ENCODE peak calls at places on chromosome 1, in five cellular contexts. One of them, this sample, is unnamed.

GRCh38 chr1:46301406-46302090 is 1.9 kb downstream of the LRRC41 start:
- DNase-seq in astrocyte of the spinal cord: peak
- DNase-seq in cardiac fibroblast: peak
- DNase-seq in kidney: peak
- DNase-seq in left ventricle myocardium inferior: no peak
- DNase-seq in this sample: no peak

GRCh38 chr1:208944981-208945451 is 638.5 kb upstream of the CAMK1G start:
- DNase-seq in astrocyte of the spinal cord: no peak
- DNase-seq in left ventricle myocardium inferior: no peak
- DNase-seq in kidney: no peak
- DNase-seq in cardiac fibroblast: peak
- DNase-seq in this sample: no peak

GRCh38 chr1:18936814-18937481 is 19.5 kb downstream of the IFFO2 start:
- DNase-seq in cardiac fibroblast: no peak
- DNase-seq in left ventricle myocardium inferior: no peak
- DNase-seq in astrocyte of the spinal cord: no peak
- DNase-seq in kidney: peak
- DNase-seq in this sample: no peak

GRCh38 chr1:175833502-175833901 is 90.1 kb upstream of the TNR start:
- DNase-seq in left ventricle myocardium inferior: no peak
- DNase-seq in kidney: no peak
- DNase-seq in astrocyte of the spinal cord: no peak
- DNase-seq in cardiac fibroblast: no peak
- DNase-seq in this sample: no peak

GRCh38 chr1:189787201-189787600 is 690.5 kb downstream of the BRINP3 start:
- DNase-seq in astrocyte of the spinal cord: peak
- DNase-seq in kidney: no peak
- DNase-seq in cardiac fibroblast: peak
- DNase-seq in left ventricle myocardium inferior: no peak
- DNase-seq in this sample: no peak

GRCh38 chr1:192524223-192524622 is 51.4 kb upstream of the RGS1 start:
- DNase-seq in cardiac fibroblast: peak
- DNase-seq in astrocyte of the spinal cord: peak
- DNase-seq in kidney: no peak
- DNase-seq in left ventricle myocardium inferior: no peak
- DNase-seq in this sample: no peak

GRCh38 chr1:150995896-150996295 is 10.8 kb downstream of the MINDY1 start:
- DNase-seq in kidney: no peak
- DNase-seq in astrocyte of the spinal cord: no peak
- DNase-seq in left ventricle myocardium inferior: peak
- DNase-seq in cardiac fibroblast: peak
- DNase-seq in this sample: no peak

GRCh38 chr1:212930986-212931678 is 19.2 kb upstream of the VASH2 start:
- DNase-seq in kidney: no peak
- DNase-seq in cardiac fibroblast: no peak
- DNase-seq in left ventricle myocardium inferior: no peak
- DNase-seq in astrocyte of the spinal cord: no peak
- DNase-seq in this sample: no peak

GRCh38 chr1:109770331-109771095 is 6.8 kb upstream of the EPS8L3 start:
- DNase-seq in astrocyte of the spinal cord: no peak
- DNase-seq in cardiac fibroblast: no peak
- DNase-seq in kidney: peak
- DNase-seq in left ventricle myocardium inferior: peak
- DNase-seq in this sample: no peak

GRCh38 chr1:204503122-204503912 is 8.7 kb upstream of the PIK3C2B start:
- DNase-seq in kidney: no peak
- DNase-seq in cardiac fibroblast: peak
- DNase-seq in left ventricle myocardium inferior: no peak
- DNase-seq in astrocyte of the spinal cord: peak
- DNase-seq in this sample: no peak

GRCh38 chr1:9289090-9289534 is 3.6 kb upstream of the SPSB1 start:
- DNase-seq in kidney: peak
- DNase-seq in left ventricle myocardium inferior: peak
- DNase-seq in astrocyte of the spinal cord: peak
- DNase-seq in cardiac fibroblast: peak
- DNase-seq in this sample: no peak

GRCh38 chr1:219945795-219946194 is 17.4 kb upstream of the SLC30A10 start:
- DNase-seq in astrocyte of the spinal cord: no peak
- DNase-seq in left ventricle myocardium inferior: no peak
- DNase-seq in cardiac fibroblast: no peak
- DNase-seq in kidney: no peak
- DNase-seq in this sample: no peak

GRCh38 chr1:170010443-170010842 is 64.1 kb downstream of the KIFAP3 start:
- DNase-seq in left ventricle myocardium inferior: no peak
- DNase-seq in cardiac fibroblast: peak
- DNase-seq in kidney: no peak
- DNase-seq in astrocyte of the spinal cord: peak
- DNase-seq in this sample: no peak

GRCh38 chr1:28415246-28415645 is 45.7 kb downstream of the PHACTR4 start:
- DNase-seq in cardiac fibroblast: no peak
- DNase-seq in left ventricle myocardium inferior: no peak
- DNase-seq in kidney: no peak
- DNase-seq in astrocyte of the spinal cord: no peak
- DNase-seq in this sample: no peak

GRCh38 chr1:237261198-237261597 is 219.2 kb downstream of the RYR2 start:
- DNase-seq in left ventricle myocardium inferior: no peak
- DNase-seq in cardiac fibroblast: no peak
- DNase-seq in astrocyte of the spinal cord: no peak
- DNase-seq in kidney: no peak
- DNase-seq in this sample: no peak

GRCh38 chr1:198701766-198702539 is 63.1 kb downstream of the PTPRC start:
- DNase-seq in astrocyte of the spinal cord: no peak
- DNase-seq in left ventricle myocardium inferior: no peak
- DNase-seq in cardiac fibroblast: no peak
- DNase-seq in kidney: no peak
- DNase-seq in this sample: no peak

GRCh38 chr1:19121192-19121591 is 88.9 kb downstream of the UBR4 start:
- DNase-seq in cardiac fibroblast: no peak
- DNase-seq in astrocyte of the spinal cord: no peak
- DNase-seq in left ventricle myocardium inferior: no peak
- DNase-seq in kidney: no peak
- DNase-seq in this sample: no peak

GRCh38 chr1:54415533-54415932 is 9.3 kb upstream of the SSBP3 start:
- DNase-seq in kidney: no peak
- DNase-seq in astrocyte of the spinal cord: no peak
- DNase-seq in left ventricle myocardium inferior: no peak
- DNase-seq in cardiac fibroblast: no peak
- DNase-seq in this sample: no peak

GRCh38 chr1:236342403-236343245 is 51.5 kb upstream of the EDARADD start:
- DNase-seq in cardiac fibroblast: peak
- DNase-seq in kidney: no peak
- DNase-seq in astrocyte of the spinal cord: no peak
- DNase-seq in left ventricle myocardium inferior: no peak
- DNase-seq in this sample: no peak

GRCh38 chr1:186008920-186009737 is 274.9 kb downstream of the HMCN1 start:
- DNase-seq in cardiac fibroblast: peak
- DNase-seq in kidney: no peak
- DNase-seq in astrocyte of the spinal cord: peak
- DNase-seq in left ventricle myocardium inferior: no peak
- DNase-seq in this sample: no peak

GRCh38 chr1:203682401-203683383 is 56.1 kb downstream of the ATP2B4 start:
- DNase-seq in cardiac fibroblast: peak
- DNase-seq in astrocyte of the spinal cord: no peak
- DNase-seq in kidney: no peak
- DNase-seq in left ventricle myocardium inferior: no peak
- DNase-seq in this sample: no peak

GRCh38 chr1:227774051-227774720 is 39.0 kb downstream of the SNAP47 start:
- DNase-seq in cardiac fibroblast: no peak
- DNase-seq in astrocyte of the spinal cord: no peak
- DNase-seq in left ventricle myocardium inferior: no peak
- DNase-seq in kidney: peak
- DNase-seq in this sample: no peak

GRCh38 chr1:163472267-163472666 is 150.5 kb downstream of the NUF2 start:
- DNase-seq in astrocyte of the spinal cord: peak
- DNase-seq in cardiac fibroblast: no peak
- DNase-seq in left ventricle myocardium inferior: no peak
- DNase-seq in kidney: no peak
- DNase-seq in this sample: no peak

GRCh38 chr1:183195146-183195571 is 9.1 kb downstream of the LAMC2 start:
- DNase-seq in cardiac fibroblast: peak
- DNase-seq in left ventricle myocardium inferior: no peak
- DNase-seq in astrocyte of the spinal cord: no peak
- DNase-seq in kidney: no peak
- DNase-seq in this sample: no peak

GRCh38 chr1:211713231-211713630 is 37.8 kb upstream of the NEK2 start:
- DNase-seq in astrocyte of the spinal cord: no peak
- DNase-seq in left ventricle myocardium inferior: no peak
- DNase-seq in cardiac fibroblast: peak
- DNase-seq in kidney: no peak
- DNase-seq in this sample: no peak

DNA sequence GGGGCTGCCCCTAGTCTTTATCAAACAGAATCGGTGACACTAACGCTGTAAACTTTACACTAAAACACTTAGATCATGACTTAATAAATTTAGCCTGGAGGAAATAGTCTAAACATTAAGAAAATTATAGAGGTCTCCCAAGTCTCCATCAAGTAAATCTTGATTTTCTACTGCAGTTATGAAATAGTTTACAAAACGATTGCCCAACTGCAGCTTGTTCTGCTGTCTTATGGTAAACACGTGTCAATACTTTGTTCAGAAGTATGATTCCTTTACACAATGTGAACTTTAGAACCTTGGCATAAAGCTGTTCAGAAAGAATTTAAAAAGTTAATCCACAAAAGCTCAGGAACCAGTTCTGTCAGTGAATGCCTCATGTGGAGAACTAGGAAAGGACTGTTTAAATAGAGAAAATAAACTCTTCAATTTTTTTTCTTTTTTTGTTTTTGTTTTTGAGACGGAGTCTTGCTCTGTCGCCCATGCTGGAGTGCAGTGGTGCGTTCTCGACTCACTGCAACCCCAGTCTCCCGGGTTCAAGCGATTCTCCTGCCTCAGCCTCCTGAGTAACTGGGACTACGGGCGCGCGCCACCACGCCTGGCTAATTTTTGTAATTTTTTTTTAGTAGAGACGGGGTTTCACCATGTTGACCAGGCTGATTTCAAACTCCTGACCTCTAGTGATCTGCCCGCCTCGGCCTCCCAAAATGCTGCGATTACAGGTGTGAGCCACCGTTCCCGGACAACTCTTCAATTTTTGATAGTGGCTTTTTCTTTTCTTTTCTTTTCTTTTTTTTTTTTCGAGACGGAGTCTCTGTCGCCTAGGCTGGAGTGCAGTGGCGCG is 1.6 kb downstream of the DDI2 start:
- DNase-seq in kidney: no peak
- DNase-seq in left ventricle myocardium inferior: no peak
- DNase-seq in astrocyte of the spinal cord: peak
- DNase-seq in cardiac fibroblast: peak
- DNase-seq in this sample: peak
- H3K4me3 ChIP-seq in kidney: peak
- H3K4me3 ChIP-seq in left ventricle myocardium inferior: peak
- H3K4me3 ChIP-seq in astrocyte of the spinal cord: peak
- H3K4me3 ChIP-seq in cardiac fibroblast: peak
- H3K4me3 ChIP-seq in this sample: peak

DNA sequence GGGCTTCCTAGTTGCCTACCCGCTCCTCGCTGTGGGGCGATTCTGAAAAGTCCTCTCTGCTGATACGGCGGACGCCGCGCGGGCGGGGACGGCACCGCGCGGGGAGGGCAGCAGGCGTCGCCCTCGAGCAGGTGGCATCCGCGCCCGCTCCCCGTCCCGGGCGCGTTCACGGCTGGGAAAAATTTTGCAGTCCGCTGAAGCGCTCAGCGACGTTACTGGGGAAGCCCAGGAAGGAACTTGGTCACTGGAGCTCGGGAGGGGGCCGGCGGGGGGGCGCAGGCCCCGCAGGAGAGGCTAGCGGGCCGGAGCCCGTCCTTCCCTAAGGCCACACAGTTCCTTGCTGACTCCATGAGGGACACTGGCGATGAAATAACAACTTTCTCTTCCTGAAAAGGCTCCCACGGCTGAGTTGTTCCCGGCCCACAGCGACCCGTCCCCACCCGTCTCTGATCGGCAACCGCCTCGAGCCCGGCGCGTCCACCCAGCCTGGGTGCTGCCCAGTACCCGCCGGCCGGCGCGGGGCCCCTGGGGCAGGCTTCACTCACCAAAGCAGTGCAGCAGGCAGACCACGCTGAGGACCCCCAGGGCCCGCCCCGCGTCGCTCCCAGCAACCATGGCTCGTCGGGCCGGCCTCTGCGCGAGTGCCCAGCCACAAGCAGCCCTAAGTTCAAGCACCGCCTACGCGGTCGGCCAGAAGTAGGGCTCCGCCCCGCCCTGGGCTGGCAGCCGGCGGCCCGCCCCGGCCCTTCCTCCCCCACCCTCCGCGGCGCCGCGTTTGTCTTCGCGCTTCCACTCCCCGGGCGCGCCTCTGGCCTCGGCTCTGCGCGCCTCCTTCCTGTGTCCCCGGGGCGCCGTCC is at the start of gene CD58:
- DNase-seq in left ventricle myocardium inferior: peak
- DNase-seq in kidney: peak
- DNase-seq in astrocyte of the spinal cord: peak
- DNase-seq in cardiac fibroblast: peak
- DNase-seq in this sample: no peak
- H3K4me3 ChIP-seq in left ventricle myocardium inferior: peak
- H3K4me3 ChIP-seq in kidney: peak
- H3K4me3 ChIP-seq in astrocyte of the spinal cord: peak
- H3K4me3 ChIP-seq in cardiac fibroblast: peak
- H3K4me3 ChIP-seq in this sample: peak

GRCh38 chr1:225996946-225997545 is 2.1 kb downstream of the SDE2 start:
- DNase-seq in astrocyte of the spinal cord: peak
- DNase-seq in cardiac fibroblast: peak
- DNase-seq in kidney: no peak
- DNase-seq in left ventricle myocardium inferior: no peak
- DNase-seq in this sample: no peak
- H3K4me3 ChIP-seq in astrocyte of the spinal cord: no peak
- H3K4me3 ChIP-seq in cardiac fibroblast: no peak
- H3K4me3 ChIP-seq in kidney: no peak
- H3K4me3 ChIP-seq in left ventricle myocardium inferior: no peak
- H3K4me3 ChIP-seq in this sample: no peak

DNA sequence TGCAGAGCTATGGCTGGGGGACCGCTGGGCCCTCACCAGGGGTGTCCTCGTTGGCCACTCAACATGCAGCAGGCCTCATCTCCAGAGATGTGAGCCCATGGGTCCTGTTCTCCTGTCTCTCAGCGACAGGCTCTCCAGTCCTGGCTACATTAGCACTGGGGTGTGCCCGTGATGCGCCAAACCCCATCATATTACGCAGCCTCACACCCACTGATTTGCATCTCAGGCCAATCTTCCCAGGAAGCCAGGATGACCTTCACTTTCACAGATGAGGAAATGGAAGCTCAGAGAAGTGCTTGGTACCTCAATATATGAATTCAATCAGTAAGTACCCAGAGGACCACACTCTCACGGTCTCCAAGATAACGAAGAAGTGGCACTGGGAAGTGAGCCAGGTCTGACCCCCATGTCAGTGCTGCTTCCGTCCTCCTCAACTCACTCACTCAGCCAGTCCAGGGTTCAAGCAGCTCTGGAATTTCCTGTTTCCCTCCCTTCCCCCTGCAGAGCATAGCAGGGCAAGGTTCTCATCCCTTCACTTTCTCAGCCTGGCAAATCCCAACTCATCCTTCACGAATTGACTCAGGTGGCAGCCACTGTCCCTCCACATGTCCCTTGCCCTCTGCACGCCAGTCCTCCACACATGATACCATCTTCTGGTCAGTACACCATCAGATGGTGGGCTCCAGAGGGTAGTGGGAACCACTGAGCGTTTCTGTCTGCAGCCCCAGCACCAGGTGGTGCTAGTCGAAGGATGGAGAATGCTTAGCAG is 28.9 kb upstream of the EVA1B start:
- DNase-seq in kidney: no peak
- DNase-seq in astrocyte of the spinal cord: peak
- DNase-seq in left ventricle myocardium inferior: no peak
- DNase-seq in cardiac fibroblast: peak
- DNase-seq in this sample: no peak
- H3K4me3 ChIP-seq in kidney: no peak
- H3K4me3 ChIP-seq in astrocyte of the spinal cord: no peak
- H3K4me3 ChIP-seq in left ventricle myocardium inferior: no peak
- H3K4me3 ChIP-seq in cardiac fibroblast: no peak
- H3K4me3 ChIP-seq in this sample: no peak